ENCODE peak calls at places on chromosomes 2 and 18, in eight cellular contexts. P, B, G, K, L, R, F and E are unnamed samples.

GRCh38 chr2:19600982-19601381 is 242.6 kb upstream of the OSR1 start:
- DNase-seq in P (no peak), B (no peak), G (no peak), K (no peak), L (no peak), R (no peak), F (no peak), E (no peak)

GRCh38 chr2:100292022-100292580 is 30.2 kb downstream of the LONRF2 start:
- DNase-seq in P (peak; percentile 98), B (peak; percentile 4), G (no peak), K (peak; percentile 90), L (no peak), R (peak; percentile 9), F (no peak), E (peak; percentile 76)

GRCh38 chr2:84527137-84528129 is 11.1 kb downstream of the DNAH6 start:
- DNase-seq in P (peak; percentile 28), B (no peak), G (no peak), K (no peak), L (no peak), R (no peak), F (no peak), E (no peak)

GRCh38 chr2:237652181-237652580 is 24.8 kb downstream of the LRRFIP1 start:
- DNase-seq in P (no peak), B (no peak), G (no peak), K (no peak), L (no peak), R (no peak), F (peak; percentile 71), E (no peak)

GRCh38 chr2:26757873-26758789 is 6.0 kb upstream of the SLC35F6 start:
- DNase-seq in P (peak; percentile 99), B (no peak), G (no peak), K (peak; percentile 95), L (no peak), R (no peak), F (peak; percentile 49), E (peak; percentile 81)

GRCh38 chr2:46147626-46148368 is 149.4 kb upstream of the EPAS1 start:
- DNase-seq in P (no peak), B (no peak), G (no peak), K (no peak), L (no peak), R (no peak), F (no peak), E (no peak)

GRCh38 chr18:57025525-57025924 is 121.4 kb upstream of the BOD1L2 start:
- DNase-seq in P (peak; percentile 19), B (no peak), G (no peak), K (no peak), L (no peak), R (no peak), F (no peak), E (no peak)

GRCh38 chr2:164495491-164496223 is 125.6 kb downstream of the GRB14 start:
- DNase-seq in P (peak; percentile 73), B (no peak), G (no peak), K (peak; percentile 23), L (no peak), R (peak; percentile 77), F (no peak), E (no peak)

GRCh38 chr18:46939337-46939963 is 22.0 kb downstream of the KATNAL2 start:
- DNase-seq in P (peak; percentile 72), B (no peak), G (no peak), K (no peak), L (no peak), R (no peak), F (no peak), E (no peak)

GRCh38 chr2:38376683-38377500 is at the start of gene ATL2:
- DNase-seq in P (peak; percentile 96), B (peak; percentile 91), G (peak; percentile 97), K (peak; percentile 87), L (peak; percentile 91), R (peak; percentile 98), F (peak; percentile 96), E (peak; percentile 94)

GRCh38 chr2:37625781-37626548 is 45.5 kb downstream of the CDC42EP3 start:
- DNase-seq in P (peak; percentile 97), B (peak; percentile 73), G (no peak), K (no peak), L (no peak), R (no peak), F (peak; percentile 29), E (no peak)

GRCh38 chr2:231666171-231667095 is 41.9 kb upstream of the PTMA start:
- DNase-seq in P (peak; percentile 86), B (no peak), G (peak; percentile 98), K (peak; percentile 94), L (peak; percentile 93), R (peak; percentile 92), F (peak; percentile 97), E (peak; percentile 75)

GRCh38 chr2:84906108-84906899 is 848 bp downstream of the TMSB10 start:
- DNase-seq in P (no peak), B (peak; percentile 38), G (no peak), K (no peak), L (no peak), R (peak; percentile 34), F (no peak), E (no peak)

GRCh38 chr2:82792316-82792715 is 1666.8 kb downstream of the SUCLG1 start:
- DNase-seq in P (no peak), B (no peak), G (no peak), K (no peak), L (no peak), R (no peak), F (no peak), E (no peak)

GRCh38 chr2:219484343-219485200 is 14.1 kb upstream of the GMPPA start:
- DNase-seq in P (no peak), B (no peak), G (peak; percentile 73), K (no peak), L (no peak), R (peak; percentile 63), F (no peak), E (no peak)

GRCh38 chr2:119387381-119388129 is 20.8 kb downstream of the DBI start:
- DNase-seq in P (peak; percentile 80), B (no peak), G (no peak), K (no peak), L (peak; percentile 66), R (no peak), F (peak; percentile 63), E (no peak)

GRCh38 chr18:22828171-22828570 is 105.0 kb upstream of the RBBP8 start:
- DNase-seq in P (peak; percentile 93), B (no peak), G (no peak), K (no peak), L (no peak), R (no peak), F (no peak), E (no peak)

GRCh38 chr2:130836501-130837174 is at the start of gene ARHGEF4:
- DNase-seq in P (no peak), B (no peak), G (peak; percentile 93), K (peak; percentile 50), L (no peak), R (peak; percentile 90), F (no peak), E (no peak)
- H3K4me3 ChIP-seq in P (no peak within 1 kb of the TSS), B (no peak within 1 kb of the TSS), G (peak within 1 kb of the TSS; percentile 71), K (peak within 1 kb of the TSS; percentile 80), L (peak within 1 kb of the TSS; percentile 52), R (peak within 1 kb of the TSS; percentile 83), F (no peak within 1 kb of the TSS), E (peak within 1 kb of the TSS; percentile 77)

GRCh38 chr2:66436546-66436945 is 1.6 kb downstream of the MEIS1 start:
- DNase-seq in P (no peak), B (no peak), G (no peak), K (no peak), L (no peak), R (no peak), F (no peak), E (no peak)

GRCh38 chr2:66437601-66438497 is 2.9 kb downstream of the MEIS1 start:
- DNase-seq in P (peak; percentile 41), B (no peak), G (peak; percentile 51), K (no peak), L (no peak), R (peak; percentile 77), F (peak; percentile 34), E (no peak)

GRCh38 chr2:66435963-66436362 is 1.0 kb downstream of the MEIS1 start:
- DNase-seq in P (no peak), B (no peak), G (no peak), K (no peak), L (no peak), R (no peak), F (no peak), E (no peak)

GRCh38 chr2:66435549-66435875 is 587 bp downstream of the MEIS1 start:
- DNase-seq in P (no peak), B (no peak), G (no peak), K (no peak), L (no peak), R (peak; percentile 42), F (no peak), E (no peak)

DNA sequence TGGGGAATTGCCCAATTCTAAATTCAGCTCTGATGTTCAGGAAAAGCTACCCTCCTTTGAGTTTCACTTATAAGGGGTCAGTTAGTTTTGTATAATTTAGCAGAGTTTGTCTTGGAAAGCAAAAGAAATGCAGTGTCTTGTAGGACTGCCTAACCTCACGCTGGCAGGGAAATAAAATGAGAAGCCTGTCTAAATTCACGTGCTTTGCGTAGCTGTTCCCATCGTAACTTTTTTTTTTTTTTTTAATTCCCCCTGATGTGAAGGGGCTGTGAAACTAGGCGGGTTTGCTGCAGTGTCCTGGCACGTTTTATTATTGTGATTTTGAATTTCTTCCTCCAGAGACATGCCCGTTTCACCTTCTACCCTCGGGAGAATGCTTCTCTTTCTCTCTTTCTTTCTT is 2.1 kb downstream of the MEIS1 start:
- DNase-seq in P (peak; percentile 31), B (no peak), G (no peak), K (no peak), L (no peak), R (no peak), F (no peak), E (no peak)
- H3K27ac ChIP-seq in P (peak overlapping the region; percentile 93), B (no peak overlapping the region), G (peak overlapping the region; percentile 99), K (no peak overlapping the region), L (peak overlapping the region; percentile 74), R (no peak overlapping the region), F (peak overlapping the region; percentile 92), E (peak overlapping the region; percentile 80)

DNA sequence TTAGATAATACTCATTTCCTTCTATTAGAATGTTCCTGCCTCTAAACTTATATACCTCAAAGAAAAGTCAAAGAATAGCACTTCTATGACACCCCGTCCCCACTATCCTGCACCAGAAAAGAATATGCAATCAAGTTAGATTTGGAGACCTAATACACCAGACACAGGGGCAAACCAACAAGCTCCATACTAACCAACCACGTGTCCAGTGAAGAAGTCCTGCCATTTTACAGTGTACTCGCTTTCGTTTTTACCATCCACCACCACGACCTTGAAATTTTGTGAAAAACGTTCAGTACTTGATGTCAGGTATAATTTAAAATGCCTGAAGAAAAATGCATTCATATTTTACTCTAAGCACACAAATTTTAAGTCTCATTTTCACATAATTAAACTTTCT is 19.1 kb downstream of the ADAM17 start:
- DNase-seq in P (no peak), B (no peak), G (no peak), K (no peak), L (no peak), R (no peak), F (no peak), E (no peak)
- H3K4me1 ChIP-seq in P (no peaks in the 10 kb centered on the region), B (no peaks in the 10 kb centered on the region), G (peaks cover 14% of the 10 kb centered on the region), K (no peaks in the 10 kb centered on the region), L (no peaks in the 10 kb centered on the region), R (no peaks in the 10 kb centered on the region), F (peaks cover 35% of the 10 kb centered on the region), E (peaks cover 30% of the 10 kb centered on the region)

DNA sequence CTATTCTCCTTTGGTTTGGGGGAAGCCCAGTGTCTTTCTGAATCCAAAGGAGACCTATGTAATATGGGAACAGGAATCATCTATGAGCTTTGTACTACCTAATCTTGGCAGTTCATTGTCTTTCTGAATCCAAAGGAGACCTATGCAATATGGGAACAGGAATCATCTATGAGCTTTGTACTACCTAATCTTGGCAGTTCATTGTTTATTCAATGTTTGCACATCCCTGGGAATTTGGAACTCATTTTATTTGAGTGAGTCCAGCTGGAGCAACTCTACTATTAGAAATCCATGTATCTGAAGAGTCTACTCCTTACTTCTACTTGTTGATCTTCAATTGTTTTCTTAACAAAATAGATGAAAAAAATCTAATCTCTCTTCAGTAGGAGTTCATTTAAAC is 401.0 kb upstream of the LRATD1 start:
- DNase-seq in P (no peak), B (no peak), G (no peak), K (no peak), L (no peak), R (no peak), F (no peak), E (no peak)
- H3K4me3 ChIP-seq in P (no peak overlapping the region), B (no peak overlapping the region), G (no peak overlapping the region), K (no peak overlapping the region), L (no peak overlapping the region), R (no peak overlapping the region), F (no peak overlapping the region), E (no peak overlapping the region)